ENCODE peak calls at places on chromosomes 1 and 21, in eight cellular contexts. N is tibial artery; Y is choroid plexus epithelial cell; S is CD8-positive, alpha-beta T cell; P is CD4-positive, alpha-beta T cell; I is bronchial epithelial cell; J is astrocyte; L is GM20000. Z is an unnamed sample.

GRCh38 chr1:4931486-4931885 is 277.1 kb downstream of the AJAP1 start:
- DNase-seq in N (no peak), Y (no peak), S (no peak), P (no peak), I (peak; percentile 33), J (no peak), L (no peak), Z (no peak)

GRCh38 chr1:28895896-28896608 is 18.3 kb upstream of the EPB41 start:
- DNase-seq in N (no peak), Y (peak; percentile 12), S (no peak), P (no peak), I (no peak), J (no peak), L (no peak), Z (no peak)

GRCh38 chr1:59690531-59690930 is 124.2 kb upstream of the HOOK1 start:
- DNase-seq in N (no peak), Y (no peak), S (no peak), P (no peak), I (no peak), J (no peak), L (no peak), Z (no peak)

GRCh38 chr1:198031086-198031485 is 113.9 kb downstream of the LHX9 start:
- DNase-seq in N (no peak), Y (no peak), S (no peak), P (no peak), I (no peak), J (no peak), L (no peak), Z (no peak)

GRCh38 chr1:54581621-54582035 is 33.6 kb downstream of the ACOT11 start:
- DNase-seq in N (peak; percentile 99), Y (peak; percentile 53), S (no peak), P (no peak), I (peak; percentile 92), J (peak; percentile 58), L (no peak), Z (no peak)

GRCh38 chr1:110339427-110340206 is 440 bp downstream of the RBM15 start:
- DNase-seq in N (no peak), Y (peak; percentile 57), S (peak; percentile 69), P (peak; percentile 38), I (peak; percentile 22), J (peak; percentile 26), L (peak; percentile 44), Z (no peak)

GRCh38 chr21:45623436-45623835 is 20.1 kb upstream of the PCBP3 start:
- DNase-seq in N (peak; percentile 37), Y (no peak), S (no peak), P (no peak), I (no peak), J (no peak), L (no peak), Z (no peak)

GRCh38 chr1:5992814-5993552 is 758 bp upstream of the NPHP4 start:
- DNase-seq in N (no peak), Y (no peak), S (peak; percentile 30), P (no peak), I (no peak), J (no peak), L (no peak), Z (no peak)

GRCh38 chr1:150981177-150981804 is 801 bp upstream of the ANXA9 start:
- DNase-seq in N (no peak), Y (no peak), S (no peak), P (no peak), I (peak; percentile 46), J (no peak), L (no peak), Z (no peak)

GRCh38 chr1:12316331-12316730 is 86.5 kb downstream of the VPS13D start:
- DNase-seq in N (no peak), Y (peak; percentile 60), S (no peak), P (no peak), I (no peak), J (peak; percentile 73), L (no peak), Z (no peak)

DNA sequence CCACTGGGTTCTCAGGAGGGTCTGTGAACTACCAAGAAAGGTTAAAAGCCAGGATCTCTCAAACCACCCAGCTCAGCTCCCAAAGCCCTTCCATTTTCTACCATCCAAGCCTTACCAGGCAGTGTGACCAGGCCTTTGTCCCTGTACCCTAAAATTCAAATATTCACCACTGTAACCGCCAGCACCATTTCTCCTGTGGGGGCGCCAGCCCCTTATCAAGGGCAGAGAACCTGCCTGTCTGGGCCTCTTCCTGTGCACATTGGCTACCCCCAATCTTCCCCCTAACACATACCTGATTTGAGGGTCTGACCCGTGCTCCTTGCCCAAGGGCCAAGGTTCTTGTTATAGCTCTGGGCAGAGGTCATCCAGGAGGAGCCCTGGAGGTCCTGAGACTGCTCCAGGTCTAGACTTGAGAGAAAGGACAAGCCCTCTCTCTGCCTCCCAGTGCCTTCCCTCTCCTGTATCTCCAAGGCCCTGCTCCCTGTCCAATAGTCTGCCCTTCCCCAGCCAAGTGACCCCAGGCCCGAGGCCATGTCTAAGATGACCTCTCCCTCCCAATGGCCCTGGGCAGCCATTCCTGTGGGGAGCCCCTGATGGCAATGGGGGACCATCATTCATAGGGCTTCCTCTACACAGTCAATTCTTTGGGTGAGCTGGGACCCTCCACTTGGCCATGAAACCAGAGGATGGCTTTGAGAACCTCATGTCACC is 78.5 kb downstream of the FHAD1 start:
- DNase-seq in N (no peak), Y (no peak), S (no peak), P (no peak), I (no peak), J (no peak), L (no peak), Z (no peak)
- TF ChIP-seq CTCF in N (no peak), Y (peak; percentile 11), S (no peak), P (no peak), I (no peak), J (no peak), L (no peak), Z (no peak)

GRCh38 chr1:149942207-149942606 is 5.5 kb upstream of the MTMR11 start:
- DNase-seq in N (no peak), Y (peak; percentile 67), S (no peak), P (no peak), I (peak; percentile 66), J (no peak), L (no peak), Z (no peak)
- TF ChIP-seq CTCF in N (no peak), Y (peak; percentile 68), S (no peak), P (no peak), I (peak; percentile 42), J (no peak), L (no peak), Z (peak; percentile 32)

GRCh38 chr1:226110249-226111108 is 48.0 kb downstream of the H3-3A start:
- DNase-seq in N (peak; percentile 83), Y (peak; percentile 63), S (peak; percentile 48), P (peak; percentile 38), I (no peak), J (peak; percentile 38), L (peak; percentile 98), Z (peak; percentile 87)

GRCh38 chr1:226111865-226112395 is 49.4 kb downstream of the H3-3A start:
- DNase-seq in N (no peak), Y (no peak), S (no peak), P (no peak), I (no peak), J (no peak), L (no peak), Z (no peak)

GRCh38 chr1:226111109-226111864 is 48.8 kb downstream of the H3-3A start:
- DNase-seq in N (no peak), Y (no peak), S (no peak), P (no peak), I (no peak), J (no peak), L (peak; percentile 53), Z (no peak)

GRCh38 chr1:226109829-226110248 is 47.3 kb downstream of the H3-3A start:
- DNase-seq in N (peak; percentile 93), Y (peak; percentile 73), S (peak; percentile 77), P (peak; percentile 78), I (peak; percentile 64), J (peak; percentile 62), L (peak; percentile 97), Z (peak; percentile 93)

GRCh38 chr1:226112626-226113025 is 50.1 kb downstream of the H3-3A start:
- DNase-seq in N (no peak), Y (no peak), S (no peak), P (no peak), I (no peak), J (no peak), L (no peak), Z (no peak)
- TF ChIP-seq CTCF in N (no peak), Y (no peak), S (no peak), P (no peak), I (no peak), J (no peak), L (no peak), Z (no peak)

DNA sequence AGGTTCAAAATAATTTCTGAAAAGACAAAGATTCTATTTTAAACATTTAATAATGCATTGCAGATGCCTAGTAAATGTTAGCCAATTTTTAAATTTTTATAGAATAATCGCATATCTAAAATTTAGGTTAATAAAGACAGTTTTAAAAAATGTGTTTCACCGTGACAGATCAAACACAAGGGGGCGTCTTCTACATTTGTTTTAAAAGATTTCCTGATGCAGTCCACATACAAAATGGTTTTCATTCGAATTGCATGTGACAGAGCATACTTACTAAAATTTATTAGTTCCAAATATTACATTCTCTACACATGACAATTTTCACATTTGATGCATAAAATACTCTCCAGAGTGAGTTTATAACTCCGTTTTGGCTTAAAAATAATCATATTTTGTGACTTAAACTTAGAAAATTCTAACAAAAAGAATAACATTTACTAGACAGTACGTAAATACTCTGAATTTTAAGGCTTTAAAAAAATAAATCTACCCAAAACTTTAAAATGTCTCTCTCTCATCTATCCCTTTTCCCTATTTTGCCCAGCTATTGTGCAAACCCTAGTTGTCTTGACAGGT is 75.5 kb downstream of the ADAMTS1 start:
- DNase-seq in N (no peak), Y (peak; percentile 81), S (no peak), P (no peak), I (peak; percentile 43), J (no peak), L (no peak), Z (no peak)
- TF ChIP-seq CTCF in N (peak; percentile 70), Y (peak; percentile 62), S (no peak), P (no peak), I (peak; percentile 40), J (peak; percentile 45), L (no peak), Z (peak; percentile 73)

GRCh38 chr1:16204634-16205332 is 7.7 kb downstream of the ARHGEF19 start:
- DNase-seq in N (no peak), Y (peak; percentile 47), S (peak; percentile 50), P (peak; percentile 27), I (no peak), J (no peak), L (no peak), Z (no peak)
- TF ChIP-seq CTCF in N (no peak), Y (peak; percentile 66), S (peak; percentile 17), P (peak; percentile 19), I (peak; percentile 39), J (no peak), L (peak; percentile 5), Z (peak; percentile 43)